ENCODE peak calls at places on chromosomes 13 and 19, in six cellular contexts. V is iPS DF 6.9, X is thoracic aorta, M is breast epithelium, O is adrenal gland, U is aorta. E is an unnamed sample.

GRCh38 chr13:25095862-25096453 is at the start of gene PABPC3:
- DNase-seq in V (no peak), X (no peak), M (no peak), O (no peak), U (no peak), E (no peak)

GRCh38 chr19:16532440-16533273 is 9.6 kb downstream of the CHERP start:
- DNase-seq in V (no peak), X (no peak), M (no peak), O (no peak), U (no peak), E (no peak)

GRCh38 chr13:37752156-37752555 is 117.4 kb downstream of the TRPC4 start:
- DNase-seq in V (no peak), X (no peak), M (no peak), O (no peak), U (no peak), E (no peak)

GRCh38 chr19:54179921-54180452 is 7.0 kb upstream of the TMC4 start:
- DNase-seq in V (no peak), X (no peak), M (no peak), O (peak; percentile 80), U (peak; percentile 35), E (peak; percentile 65)

GRCh38 chr13:41858783-41859182 is 102.1 kb downstream of the VWA8 start:
- DNase-seq in V (no peak), X (no peak), M (no peak), O (no peak), U (no peak), E (no peak)

GRCh38 chr19:2488942-2489731 is 13.2 kb downstream of the GADD45B start:
- DNase-seq in V (no peak), X (no peak), M (no peak), O (peak; percentile 62), U (peak; percentile 86), E (no peak)

GRCh38 chr13:109126973-109127615 is 497.7 kb downstream of the MYO16 start:
- DNase-seq in V (no peak), X (no peak), M (no peak), O (no peak), U (no peak), E (no peak)

GRCh38 chr19:10431254-10431942 is 11.1 kb downstream of the PDE4A start:
- DNase-seq in V (no peak), X (no peak), M (no peak), O (peak; percentile 69), U (peak; percentile 72), E (no peak)

GRCh38 chr13:21066946-21067345 is 5.6 kb upstream of the LATS2 start:
- DNase-seq in V (no peak), X (no peak), M (no peak), O (no peak), U (no peak), E (no peak)
- H3K27ac ChIP-seq in V (no peak overlapping the region), X (no peak overlapping the region), M (no peak overlapping the region), O (no peak overlapping the region), U (no peak overlapping the region), E (no peak overlapping the region)

GRCh38 chr13:101925731-101926130 is 473.3 kb downstream of the ITGBL1 start:
- DNase-seq in V (no peak), X (no peak), M (no peak), O (no peak), U (no peak), E (no peak)

GRCh38 chr13:101935828-101936227 is 466.0 kb downstream of the FGF14 start:
- DNase-seq in V (no peak), X (no peak), M (no peak), O (no peak), U (no peak), E (no peak)

DNA sequence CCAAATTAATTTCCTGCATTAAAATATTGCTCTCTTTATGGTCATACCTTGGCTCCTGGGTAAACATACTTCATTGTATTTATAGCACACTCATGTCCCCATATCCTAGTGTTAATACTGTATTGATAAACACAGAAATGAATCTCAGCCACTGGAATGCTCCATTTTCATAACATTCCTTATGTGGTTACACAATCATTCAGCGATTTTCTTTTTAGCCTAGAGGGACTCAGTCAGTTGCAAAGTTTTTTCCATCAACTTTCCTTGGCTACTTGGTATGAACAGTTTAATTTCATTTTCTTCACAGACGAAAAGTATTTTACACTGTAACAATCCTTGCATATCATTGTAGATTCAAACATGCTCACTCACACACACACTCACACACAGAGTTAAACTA is 471.5 kb downstream of the FGF14 start:
- DNase-seq in V (no peak), X (no peak), M (no peak), O (no peak), U (no peak), E (no peak)
- H3K27ac ChIP-seq in V (no peak overlapping the region), X (no peak overlapping the region), M (no peak overlapping the region), O (no peak overlapping the region), U (no peak overlapping the region), E (no peak overlapping the region)

GRCh38 chr13:46121597-46122163 is 16.8 kb upstream of the CPB2 start:
- DNase-seq in V (no peak), X (no peak), M (no peak), O (no peak), U (no peak), E (no peak)

GRCh38 chr13:46122304-46122703 is 17.5 kb upstream of the CPB2 start:
- DNase-seq in V (no peak), X (no peak), M (no peak), O (no peak), U (no peak), E (no peak)

GRCh38 chr13:46121033-46121432 is 16.2 kb upstream of the CPB2 start:
- DNase-seq in V (no peak), X (no peak), M (peak; percentile 67), O (no peak), U (no peak), E (no peak)

GRCh38 chr13:46116653-46117502 is 12.0 kb upstream of the CPB2 start:
- DNase-seq in V (no peak), X (no peak), M (no peak), O (no peak), U (no peak), E (no peak)

DNA sequence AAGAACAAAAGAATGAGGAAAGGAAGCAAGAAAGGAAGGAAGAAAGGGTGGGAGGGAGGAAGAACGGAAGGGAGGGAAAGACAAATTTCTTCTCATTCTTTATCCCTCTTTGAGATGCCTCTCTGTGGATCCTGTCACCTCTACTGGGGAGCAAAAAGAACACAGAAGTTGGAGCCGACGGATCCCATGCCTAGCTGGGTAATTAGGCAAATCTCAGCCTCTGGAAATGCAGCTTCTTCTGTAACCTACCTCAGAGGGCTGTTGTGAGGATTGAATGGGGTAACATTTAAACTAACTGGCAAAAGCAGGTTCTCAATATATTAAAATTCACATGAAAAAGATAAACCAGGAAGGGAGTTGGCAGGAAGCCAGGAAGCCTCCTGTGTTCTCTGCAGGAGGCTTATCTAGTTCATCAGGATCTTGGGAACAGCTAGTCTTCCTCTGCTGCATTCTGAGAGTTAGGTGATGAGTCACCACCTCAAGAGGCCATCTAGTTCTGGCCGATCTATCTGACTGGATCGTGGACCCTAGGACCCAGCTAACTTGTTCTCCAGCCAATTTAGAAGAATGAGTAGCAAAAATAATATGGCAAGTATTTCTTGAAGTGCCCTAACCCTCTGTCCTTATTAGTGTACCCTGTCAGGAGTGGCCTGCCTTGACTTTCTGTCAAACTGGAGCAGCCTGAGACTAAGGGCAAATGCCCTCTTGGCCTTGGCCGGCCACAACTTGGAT is 15.2 kb upstream of the CPB2 start:
- DNase-seq in V (peak; percentile 20), X (no peak), M (no peak), O (peak; percentile 67), U (no peak), E (peak; percentile 52)
- H3K27ac ChIP-seq in V (no peak overlapping the region), X (no peak overlapping the region), M (peak overlapping the region; percentile 55), O (no peak overlapping the region), U (no peak overlapping the region), E (no peak overlapping the region)

DNA sequence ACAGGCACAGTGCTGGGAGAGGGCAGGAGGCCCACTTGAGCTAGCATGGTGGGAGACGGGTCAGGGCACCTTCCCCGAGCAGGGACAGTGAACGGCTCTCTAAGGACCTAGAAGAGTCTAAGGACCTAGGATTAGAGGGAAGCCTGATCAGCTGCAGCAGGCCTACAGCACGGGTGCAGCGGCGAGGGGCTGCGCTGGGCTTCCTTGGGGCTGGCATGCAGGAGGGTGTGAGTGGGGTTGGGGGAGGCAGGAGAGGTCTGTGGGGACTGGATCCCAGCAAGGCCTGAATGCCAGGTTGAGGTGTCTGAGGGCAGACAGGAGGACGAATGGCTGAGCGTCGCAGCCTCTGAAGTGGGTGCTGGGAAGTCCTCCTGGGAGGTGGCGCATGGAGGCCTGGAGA is 3.6 kb downstream of the SCAF1 start:
- DNase-seq in V (no peak), X (no peak), M (no peak), O (no peak), U (no peak), E (no peak)
- H3K27ac ChIP-seq in V (no peak overlapping the region), X (no peak overlapping the region), M (no peak overlapping the region), O (no peak overlapping the region), U (no peak overlapping the region), E (no peak overlapping the region)

DNA sequence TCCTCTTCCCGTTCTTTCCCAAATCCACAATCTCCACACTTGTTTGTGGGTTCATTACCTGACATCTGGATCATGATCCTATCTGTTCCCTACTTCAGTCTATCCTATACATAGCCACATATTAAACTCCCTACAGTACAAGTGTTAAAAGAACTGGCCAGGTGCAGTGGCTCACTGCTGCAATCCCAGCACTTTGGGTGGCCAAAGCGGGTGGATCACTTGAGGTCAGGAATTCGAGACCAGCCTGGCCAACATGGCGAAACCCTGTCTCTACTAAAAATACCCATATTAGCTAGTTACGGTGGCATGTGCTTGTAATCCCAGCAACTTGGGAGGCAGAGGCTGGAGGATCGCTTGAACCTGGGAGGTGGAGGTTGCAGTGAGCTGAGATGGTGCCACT is 88.3 kb downstream of the TM9SF2 start:
- DNase-seq in V (no peak), X (no peak), M (no peak), O (no peak), U (no peak), E (no peak)
- H3K27ac ChIP-seq in V (no peak overlapping the region), X (no peak overlapping the region), M (no peak overlapping the region), O (no peak overlapping the region), U (no peak overlapping the region), E (no peak overlapping the region)

GRCh38 chr13:21316376-21316775 is 139.9 kb downstream of the MRPL57 start:
- DNase-seq in V (no peak), X (no peak), M (no peak), O (no peak), U (no peak), E (no peak)
- H3K27ac ChIP-seq in V (no peak overlapping the region), X (no peak overlapping the region), M (no peak overlapping the region), O (no peak overlapping the region), U (no peak overlapping the region), E (no peak overlapping the region)

DNA sequence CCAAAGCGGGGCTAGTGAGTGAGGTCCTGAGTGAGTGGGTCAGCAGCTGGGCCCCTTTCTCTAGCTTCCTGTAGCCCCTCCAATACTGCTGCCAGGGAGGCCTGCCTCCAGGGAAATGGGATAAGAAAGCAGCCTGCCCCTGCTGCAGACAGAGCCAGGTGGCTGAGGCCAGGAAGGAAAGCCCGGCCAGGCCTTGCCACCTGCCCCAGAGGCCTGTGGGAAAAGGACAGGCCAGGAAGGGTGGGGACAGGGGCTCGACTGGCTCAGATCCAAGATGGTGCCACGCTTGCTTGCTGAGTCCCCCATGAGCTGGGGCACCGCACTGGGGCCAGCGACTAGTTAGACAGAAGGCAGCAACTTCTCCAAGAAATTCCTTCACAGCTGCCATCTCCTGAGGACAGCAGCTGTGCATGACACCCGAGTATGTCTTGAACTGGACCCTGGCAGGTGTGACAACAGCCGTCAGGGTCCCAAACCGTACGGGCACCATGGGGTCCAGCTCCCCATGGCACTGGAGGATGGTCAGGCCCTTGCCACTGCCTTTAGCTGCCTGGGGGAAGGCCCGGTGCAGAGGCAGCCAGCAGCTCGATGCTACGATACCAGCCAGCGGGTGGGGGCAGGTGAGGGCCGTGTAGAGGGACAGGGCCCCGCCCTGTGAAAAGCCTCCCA is 5.0 kb upstream of the PRR36 start:
- DNase-seq in V (no peak), X (no peak), M (no peak), O (no peak), U (no peak), E (no peak)
- H3K27ac ChIP-seq in V (no peak overlapping the region), X (no peak overlapping the region), M (no peak overlapping the region), O (no peak overlapping the region), U (no peak overlapping the region), E (no peak overlapping the region)

E was measured in PC-9.